ENCODE peak calls at places on chromosomes 5 and 9, in ten cellular contexts. One of them, this sample, is unnamed. For H3K27me3, the result is how much of the 10 kb centered on the place peaks cover.

GRCh38 chr5:32504923-32505596 is 60.5 kb upstream of the ZFR start:
- DNase-seq in Peyer's patch: no peak
- DNase-seq in CD8-positive, alpha-beta T cell: no peak
- DNase-seq in AG04450: peak
- DNase-seq in SJSA1: peak
- DNase-seq in left lung: peak
- DNase-seq in brain microvascular endothelial cell: peak
- DNase-seq in CD4-positive, CD25-positive, alpha-beta regulatory T cell: no peak
- DNase-seq in A673: peak
- DNase-seq in esophagus squamous epithelium: no peak
- DNase-seq in this sample: peak

GRCh38 chr5:40879163-40879942 is 29.9 kb upstream of the C7 start:
- DNase-seq in Peyer's patch: no peak
- DNase-seq in CD8-positive, alpha-beta T cell: no peak
- DNase-seq in AG04450: no peak
- DNase-seq in SJSA1: peak
- DNase-seq in left lung: no peak
- DNase-seq in brain microvascular endothelial cell: no peak
- DNase-seq in CD4-positive, CD25-positive, alpha-beta regulatory T cell: no peak
- DNase-seq in A673: peak
- DNase-seq in esophagus squamous epithelium: no peak
- DNase-seq in this sample: peak

GRCh38 chr9:3879731-3880493 is 354.1 kb upstream of the RFX3 start:
- DNase-seq in Peyer's patch: no peak
- DNase-seq in CD8-positive, alpha-beta T cell: no peak
- DNase-seq in AG04450: no peak
- DNase-seq in SJSA1: no peak
- DNase-seq in left lung: no peak
- DNase-seq in brain microvascular endothelial cell: no peak
- DNase-seq in CD4-positive, CD25-positive, alpha-beta regulatory T cell: no peak
- DNase-seq in A673: no peak
- DNase-seq in esophagus squamous epithelium: no peak
- DNase-seq in this sample: no peak

GRCh38 chr9:136526625-136527066 is 19.2 kb downstream of the NOTCH1 start:
- DNase-seq in Peyer's patch: no peak
- DNase-seq in CD8-positive, alpha-beta T cell: no peak
- DNase-seq in AG04450: no peak
- DNase-seq in SJSA1: no peak
- DNase-seq in left lung: no peak
- DNase-seq in brain microvascular endothelial cell: no peak
- DNase-seq in CD4-positive, CD25-positive, alpha-beta regulatory T cell: no peak
- DNase-seq in A673: no peak
- DNase-seq in esophagus squamous epithelium: no peak
- DNase-seq in this sample: no peak

GRCh38 chr5:149423287-149424268 is 44.5 kb upstream of the IL17B start:
- DNase-seq in Peyer's patch: no peak
- DNase-seq in CD8-positive, alpha-beta T cell: no peak
- DNase-seq in AG04450: peak
- DNase-seq in SJSA1: peak
- DNase-seq in left lung: no peak
- DNase-seq in brain microvascular endothelial cell: peak
- DNase-seq in CD4-positive, CD25-positive, alpha-beta regulatory T cell: no peak
- DNase-seq in A673: no peak
- DNase-seq in esophagus squamous epithelium: no peak
- DNase-seq in this sample: no peak

GRCh38 chr5:13660072-13660471 is 284.4 kb downstream of the DNAH5 start:
- DNase-seq in Peyer's patch: no peak
- DNase-seq in CD8-positive, alpha-beta T cell: no peak
- DNase-seq in AG04450: no peak
- DNase-seq in SJSA1: no peak
- DNase-seq in left lung: no peak
- DNase-seq in brain microvascular endothelial cell: no peak
- DNase-seq in CD4-positive, CD25-positive, alpha-beta regulatory T cell: no peak
- DNase-seq in A673: no peak
- DNase-seq in esophagus squamous epithelium: no peak
- DNase-seq in this sample: peak

GRCh38 chr5:179485845-179486575 is 64.3 kb upstream of the RUFY1 start:
- DNase-seq in Peyer's patch: no peak
- DNase-seq in CD8-positive, alpha-beta T cell: no peak
- DNase-seq in AG04450: no peak
- DNase-seq in SJSA1: no peak
- DNase-seq in left lung: no peak
- DNase-seq in brain microvascular endothelial cell: peak
- DNase-seq in CD4-positive, CD25-positive, alpha-beta regulatory T cell: no peak
- DNase-seq in A673: no peak
- DNase-seq in esophagus squamous epithelium: no peak
- DNase-seq in this sample: no peak

GRCh38 chr5:75234251-75234650 is 2.4 kb downstream of the ANKRD31 start:
- DNase-seq in Peyer's patch: no peak
- DNase-seq in CD8-positive, alpha-beta T cell: no peak
- DNase-seq in AG04450: no peak
- DNase-seq in SJSA1: no peak
- DNase-seq in left lung: no peak
- DNase-seq in brain microvascular endothelial cell: no peak
- DNase-seq in CD4-positive, CD25-positive, alpha-beta regulatory T cell: no peak
- DNase-seq in A673: no peak
- DNase-seq in esophagus squamous epithelium: no peak
- DNase-seq in this sample: no peak

GRCh38 chr5:34655354-34655991 is 655 bp upstream of the RAI14 start:
- DNase-seq in Peyer's patch: peak
- DNase-seq in CD8-positive, alpha-beta T cell: no peak
- DNase-seq in AG04450: peak
- DNase-seq in SJSA1: peak
- DNase-seq in left lung: no peak
- DNase-seq in brain microvascular endothelial cell: peak
- DNase-seq in CD4-positive, CD25-positive, alpha-beta regulatory T cell: no peak
- DNase-seq in A673: peak
- DNase-seq in esophagus squamous epithelium: no peak
- DNase-seq in this sample: peak

GRCh38 chr9:133605856-133606721 is 3.1 kb downstream of the FAM163B start:
- DNase-seq in Peyer's patch: no peak
- DNase-seq in CD8-positive, alpha-beta T cell: no peak
- DNase-seq in AG04450: no peak
- DNase-seq in SJSA1: no peak
- DNase-seq in left lung: no peak
- DNase-seq in brain microvascular endothelial cell: no peak
- DNase-seq in CD4-positive, CD25-positive, alpha-beta regulatory T cell: no peak
- DNase-seq in A673: no peak
- DNase-seq in esophagus squamous epithelium: no peak
- DNase-seq in this sample: no peak

GRCh38 chr9:108113579-108113978 is 624.0 kb upstream of the KLF4 start:
- DNase-seq in Peyer's patch: no peak
- DNase-seq in CD8-positive, alpha-beta T cell: no peak
- DNase-seq in AG04450: no peak
- DNase-seq in SJSA1: no peak
- DNase-seq in left lung: no peak
- DNase-seq in brain microvascular endothelial cell: no peak
- DNase-seq in CD4-positive, CD25-positive, alpha-beta regulatory T cell: no peak
- DNase-seq in A673: no peak
- DNase-seq in esophagus squamous epithelium: no peak
- DNase-seq in this sample: no peak

GRCh38 chr5:68265347-68265746 is 49.8 kb downstream of the PIK3R1 start:
- DNase-seq in Peyer's patch: no peak
- DNase-seq in CD8-positive, alpha-beta T cell: no peak
- DNase-seq in AG04450: no peak
- DNase-seq in SJSA1: no peak
- DNase-seq in left lung: no peak
- DNase-seq in brain microvascular endothelial cell: no peak
- DNase-seq in CD4-positive, CD25-positive, alpha-beta regulatory T cell: no peak
- DNase-seq in A673: no peak
- DNase-seq in esophagus squamous epithelium: no peak
- DNase-seq in this sample: no peak

GRCh38 chr5:173919443-173919842 is 31.3 kb downstream of the CPEB4 start:
- DNase-seq in Peyer's patch: no peak
- DNase-seq in CD8-positive, alpha-beta T cell: no peak
- DNase-seq in AG04450: no peak
- DNase-seq in SJSA1: no peak
- DNase-seq in left lung: no peak
- DNase-seq in brain microvascular endothelial cell: peak
- DNase-seq in CD4-positive, CD25-positive, alpha-beta regulatory T cell: no peak
- DNase-seq in A673: no peak
- DNase-seq in esophagus squamous epithelium: no peak
- DNase-seq in this sample: no peak

GRCh38 chr5:56827043-56827442 is 11.7 kb downstream of the MAP3K1 start:
- DNase-seq in Peyer's patch: no peak
- DNase-seq in CD8-positive, alpha-beta T cell: no peak
- DNase-seq in AG04450: no peak
- DNase-seq in SJSA1: no peak
- DNase-seq in left lung: no peak
- DNase-seq in brain microvascular endothelial cell: no peak
- DNase-seq in CD4-positive, CD25-positive, alpha-beta regulatory T cell: no peak
- DNase-seq in A673: no peak
- DNase-seq in esophagus squamous epithelium: no peak
- DNase-seq in this sample: peak

GRCh38 chr5:88879724-88880123 is 3.3 kb downstream of the MEF2C start:
- DNase-seq in Peyer's patch: no peak
- DNase-seq in CD8-positive, alpha-beta T cell: no peak
- DNase-seq in AG04450: no peak
- DNase-seq in SJSA1: no peak
- DNase-seq in left lung: no peak
- DNase-seq in brain microvascular endothelial cell: peak
- DNase-seq in CD4-positive, CD25-positive, alpha-beta regulatory T cell: no peak
- DNase-seq in A673: no peak
- DNase-seq in esophagus squamous epithelium: no peak
- DNase-seq in this sample: no peak

GRCh38 chr5:98517559-98517958 is 255.9 kb upstream of the RGMB start:
- DNase-seq in Peyer's patch: no peak
- DNase-seq in CD8-positive, alpha-beta T cell: no peak
- DNase-seq in AG04450: no peak
- DNase-seq in SJSA1: no peak
- DNase-seq in left lung: no peak
- DNase-seq in brain microvascular endothelial cell: no peak
- DNase-seq in CD4-positive, CD25-positive, alpha-beta regulatory T cell: no peak
- DNase-seq in A673: no peak
- DNase-seq in esophagus squamous epithelium: no peak
- DNase-seq in this sample: no peak

GRCh38 chr9:131997076-131997475 is 82.6 kb downstream of the MED27 start:
- DNase-seq in Peyer's patch: no peak
- DNase-seq in CD8-positive, alpha-beta T cell: no peak
- DNase-seq in AG04450: no peak
- DNase-seq in SJSA1: no peak
- DNase-seq in left lung: no peak
- DNase-seq in brain microvascular endothelial cell: no peak
- DNase-seq in CD4-positive, CD25-positive, alpha-beta regulatory T cell: no peak
- DNase-seq in A673: no peak
- DNase-seq in esophagus squamous epithelium: no peak
- DNase-seq in this sample: no peak

GRCh38 chr9:110427497-110428104 is 89.9 kb upstream of the TXNDC8 start:
- DNase-seq in Peyer's patch: no peak
- DNase-seq in CD8-positive, alpha-beta T cell: no peak
- DNase-seq in AG04450: no peak
- DNase-seq in SJSA1: no peak
- DNase-seq in left lung: peak
- DNase-seq in brain microvascular endothelial cell: peak
- DNase-seq in CD4-positive, CD25-positive, alpha-beta regulatory T cell: no peak
- DNase-seq in A673: peak
- DNase-seq in esophagus squamous epithelium: no peak
- DNase-seq in this sample: peak

GRCh38 chr9:81146684-81147337 is 542.5 kb downstream of the TLE1 start:
- DNase-seq in Peyer's patch: no peak
- DNase-seq in CD8-positive, alpha-beta T cell: no peak
- DNase-seq in AG04450: no peak
- DNase-seq in SJSA1: peak
- DNase-seq in left lung: no peak
- DNase-seq in brain microvascular endothelial cell: no peak
- DNase-seq in CD4-positive, CD25-positive, alpha-beta regulatory T cell: no peak
- DNase-seq in A673: no peak
- DNase-seq in esophagus squamous epithelium: no peak
- DNase-seq in this sample: no peak
- H3K27me3 ChIP-seq in Peyer's patch: under half
- H3K27me3 ChIP-seq in CD8-positive, alpha-beta T cell: under half
- H3K27me3 ChIP-seq in AG04450: under half
- H3K27me3 ChIP-seq in SJSA1: under half
- H3K27me3 ChIP-seq in left lung: under half
- H3K27me3 ChIP-seq in brain microvascular endothelial cell: under half
- H3K27me3 ChIP-seq in CD4-positive, CD25-positive, alpha-beta regulatory T cell: under half
- H3K27me3 ChIP-seq in A673: under half
- H3K27me3 ChIP-seq in esophagus squamous epithelium: under half
- H3K27me3 ChIP-seq in this sample: under half

GRCh38 chr5:161546463-161547301 is at the start of gene GABRB2:
- DNase-seq in Peyer's patch: no peak
- DNase-seq in CD8-positive, alpha-beta T cell: no peak
- DNase-seq in AG04450: no peak
- DNase-seq in SJSA1: peak
- DNase-seq in left lung: peak
- DNase-seq in brain microvascular endothelial cell: no peak
- DNase-seq in CD4-positive, CD25-positive, alpha-beta regulatory T cell: no peak
- DNase-seq in A673: peak
- DNase-seq in esophagus squamous epithelium: no peak
- DNase-seq in this sample: peak
- H3K27me3 ChIP-seq in Peyer's patch: under half
- H3K27me3 ChIP-seq in CD8-positive, alpha-beta T cell: under half
- H3K27me3 ChIP-seq in AG04450: under half
- H3K27me3 ChIP-seq in SJSA1: under half
- H3K27me3 ChIP-seq in left lung: half or more
- H3K27me3 ChIP-seq in brain microvascular endothelial cell: under half
- H3K27me3 ChIP-seq in CD4-positive, CD25-positive, alpha-beta regulatory T cell: under half
- H3K27me3 ChIP-seq in A673: under half
- H3K27me3 ChIP-seq in esophagus squamous epithelium: under half
- H3K27me3 ChIP-seq in this sample: half or more

DNA sequence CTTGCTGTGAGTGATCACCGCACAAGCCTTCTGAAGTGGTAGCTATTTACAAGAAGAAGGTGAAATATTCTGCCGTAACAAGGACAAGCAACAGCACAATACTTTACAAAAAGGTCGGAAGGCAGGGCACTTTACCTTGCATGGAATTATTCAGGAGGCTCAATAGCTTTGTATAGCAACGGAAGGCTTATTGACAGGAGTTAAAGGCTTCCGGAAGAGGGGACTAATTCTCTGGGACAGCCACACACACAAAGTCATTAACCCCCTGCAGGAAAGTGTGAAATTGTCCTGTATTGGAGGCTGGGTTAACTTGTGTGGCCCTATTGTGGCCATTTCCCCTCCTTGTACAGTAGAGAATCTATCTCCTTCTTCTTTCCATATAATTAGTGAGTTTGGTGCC is 199.3 kb upstream of the SEMA6A start:
- DNase-seq in Peyer's patch: no peak
- DNase-seq in CD8-positive, alpha-beta T cell: no peak
- DNase-seq in AG04450: no peak
- DNase-seq in SJSA1: no peak
- DNase-seq in left lung: no peak
- DNase-seq in brain microvascular endothelial cell: no peak
- DNase-seq in CD4-positive, CD25-positive, alpha-beta regulatory T cell: no peak
- DNase-seq in A673: no peak
- DNase-seq in esophagus squamous epithelium: no peak
- DNase-seq in this sample: peak
- H3K27me3 ChIP-seq in Peyer's patch: under half
- H3K27me3 ChIP-seq in CD8-positive, alpha-beta T cell: under half
- H3K27me3 ChIP-seq in AG04450: under half
- H3K27me3 ChIP-seq in SJSA1: under half
- H3K27me3 ChIP-seq in left lung: under half
- H3K27me3 ChIP-seq in brain microvascular endothelial cell: under half
- H3K27me3 ChIP-seq in CD4-positive, CD25-positive, alpha-beta regulatory T cell: under half
- H3K27me3 ChIP-seq in A673: under half
- H3K27me3 ChIP-seq in esophagus squamous epithelium: under half
- H3K27me3 ChIP-seq in this sample: under half

DNA sequence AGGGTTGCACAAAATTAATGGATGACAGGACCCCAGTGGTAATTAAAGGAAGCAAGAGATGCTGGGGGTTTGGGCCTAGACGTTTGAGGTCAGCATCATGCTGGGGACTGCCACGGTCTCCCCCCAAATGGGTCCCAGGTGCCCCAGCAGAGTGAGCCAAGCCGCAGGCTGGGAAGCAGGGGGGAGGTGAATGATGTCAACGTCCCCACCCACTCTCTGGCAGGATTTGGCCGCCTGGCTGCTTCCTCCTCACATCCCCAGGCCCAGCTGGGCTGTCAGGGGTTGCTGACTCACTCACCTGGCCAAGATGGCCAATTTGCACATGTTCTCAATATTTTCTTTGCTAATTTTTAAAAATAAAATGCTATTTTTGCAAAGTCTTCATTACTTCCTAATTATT is 97.6 kb upstream of the ARAP3 start:
- DNase-seq in Peyer's patch: no peak
- DNase-seq in CD8-positive, alpha-beta T cell: no peak
- DNase-seq in AG04450: no peak
- DNase-seq in SJSA1: no peak
- DNase-seq in left lung: no peak
- DNase-seq in brain microvascular endothelial cell: no peak
- DNase-seq in CD4-positive, CD25-positive, alpha-beta regulatory T cell: no peak
- DNase-seq in A673: no peak
- DNase-seq in esophagus squamous epithelium: no peak
- DNase-seq in this sample: no peak
- H3K27me3 ChIP-seq in Peyer's patch: under half
- H3K27me3 ChIP-seq in CD8-positive, alpha-beta T cell: under half
- H3K27me3 ChIP-seq in AG04450: under half
- H3K27me3 ChIP-seq in SJSA1: under half
- H3K27me3 ChIP-seq in left lung: under half
- H3K27me3 ChIP-seq in brain microvascular endothelial cell: under half
- H3K27me3 ChIP-seq in CD4-positive, CD25-positive, alpha-beta regulatory T cell: under half
- H3K27me3 ChIP-seq in A673: under half
- H3K27me3 ChIP-seq in esophagus squamous epithelium: under half
- H3K27me3 ChIP-seq in this sample: under half

This sample was measured in GM23338.